ENCODE peak calls at places on chromosomes 12 and 14, in four cellular contexts. O, F, I and S are unnamed samples.

GRCh38 chr12:84079621-84080020 is 833.0 kb downstream of the SLC6A15 start:
- DNase-seq in O (no peak), F (no peak), I (no peak), S (no peak)

GRCh38 chr12:39605996-39606395 is 13.6 kb downstream of the ABCD2 start:
- DNase-seq in I (no peak), O (no peak), F (no peak), S (peak)

GRCh38 chr14:99575043-99576023 is 28.7 kb downstream of the CCDC85C start:
- DNase-seq in F (peak), I (no peak), O (no peak), S (no peak)

GRCh38 chr12:48671231-48671856 is 10.7 kb downstream of the KANSL2 start:
- DNase-seq in I (no peak), F (no peak), O (no peak), S (no peak)

GRCh38 chr12:109944561-109944960 is 44.5 kb downstream of the TCHP start:
- DNase-seq in F (no peak), O (no peak), I (no peak), S (no peak)

GRCh38 chr12:127290251-127290650 is 976.7 kb upstream of the TMEM132C start:
- DNase-seq in F (no peak), O (no peak), I (no peak), S (no peak)

GRCh38 chr12:12442548-12443071 is 85.7 kb downstream of the BORCS5 start:
- DNase-seq in I (no peak), O (no peak), F (no peak), S (peak)

GRCh38 chr14:106417224-106418049 is 891.1 kb downstream of the TMEM121 start:
- DNase-seq in I (peak), F (no peak), O (no peak), S (no peak)

GRCh38 chr14:47273939-47274338 is 401.5 kb downstream of the MDGA2 start:
- DNase-seq in O (no peak), F (no peak), I (no peak), S (no peak)

GRCh38 chr12:59164226-59164625 is 243.9 kb upstream of the LRIG3 start:
- DNase-seq in F (no peak), O (no peak), I (no peak), S (no peak)

GRCh38 chr12:77124767-77125166 is 59.4 kb upstream of the E2F7 start:
- DNase-seq in O (no peak), F (no peak), I (no peak), S (peak)

GRCh38 chr12:43898474-43898873 is 62.6 kb downstream of the TMEM117 start:
- DNase-seq in F (no peak), I (no peak), O (no peak), S (peak)

GRCh38 chr12:19151298-19151697 is 21.8 kb downstream of the PLEKHA5 start:
- DNase-seq in I (no peak), F (no peak), O (no peak), S (no peak)

GRCh38 chr12:109150124-109150640 is 33.8 kb downstream of the ACACB start:
- DNase-seq in F (no peak), O (no peak), I (no peak), S (no peak)

GRCh38 chr14:53432378-53432802 is 279.3 kb upstream of the DDHD1 start:
- DNase-seq in F (peak), I (peak), O (peak), S (peak)